ENCODE peak calls at places on chromosome 18, in seven cellular contexts. Y, H, D, W, Z, E and L are unnamed samples.

GRCh38 chr18:49933530-49933929 is 120.2 kb upstream of the ACAA2 start:
- DNase-seq in Y (no peak), H (no peak), D (peak), W (no peak), Z (peak), E (no peak), L (peak)

GRCh38 chr18:27713037-27713726 is 463.7 kb downstream of the CDH2 start:
- DNase-seq in Y (peak), H (no peak), D (no peak), W (no peak), Z (no peak), E (no peak), L (no peak)

GRCh38 chr18:61831071-61831470 is 61.7 kb downstream of the RNF152 start:
- DNase-seq in Y (peak), H (no peak), D (no peak), W (no peak), Z (no peak), E (no peak), L (no peak)

GRCh38 chr18:8984131-8984670 is 118.3 kb upstream of the NDUFV2 start:
- DNase-seq in Y (no peak), H (no peak), D (peak), W (no peak), Z (no peak), E (peak), L (no peak)

GRCh38 chr18:74522635-74523548 is 11.4 kb upstream of the CNDP1 start:
- DNase-seq in Y (no peak), H (no peak), D (no peak), W (no peak), Z (no peak), E (no peak), L (no peak)

GRCh38 chr18:27008575-27008974 is 143.1 kb upstream of the AQP4 start:
- DNase-seq in Y (no peak), H (no peak), D (peak), W (no peak), Z (no peak), E (no peak), L (no peak)

GRCh38 chr18:78623142-78623541 is 356.5 kb upstream of the SALL3 start:
- DNase-seq in Y (no peak), H (no peak), D (no peak), W (no peak), Z (no peak), E (no peak), L (no peak)

GRCh38 chr18:60209042-60209441 is 163.5 kb downstream of the MC4R start:
- DNase-seq in Y (no peak), H (no peak), D (no peak), W (no peak), Z (no peak), E (no peak), L (no peak)

GRCh38 chr18:9987355-9987754 is 73.5 kb downstream of the VAPA start:
- DNase-seq in Y (no peak), H (no peak), D (no peak), W (no peak), Z (no peak), E (no peak), L (no peak)

GRCh38 chr18:49949991-49950395 is 136.7 kb upstream of the ACAA2 start:
- DNase-seq in Y (no peak), H (no peak), D (no peak), W (no peak), Z (no peak), E (no peak), L (no peak)

GRCh38 chr18:72866901-72867701 is 686 bp downstream of the NETO1 start:
- DNase-seq in Y (peak), H (peak), D (no peak), W (no peak), Z (no peak), E (no peak), L (no peak)

GRCh38 chr18:63439334-63439733 is 17.1 kb upstream of the VPS4B start:
- DNase-seq in Y (peak), H (no peak), D (peak), W (no peak), Z (peak), E (no peak), L (peak)

GRCh38 chr18:58407649-58408407 is 221.1 kb downstream of the ALPK2 start:
- DNase-seq in Y (no peak), H (no peak), D (no peak), W (no peak), Z (no peak), E (no peak), L (no peak)

GRCh38 chr18:10973579-10974260 is 175.6 kb downstream of the PIEZO2 start:
- DNase-seq in Y (no peak), H (no peak), D (peak), W (no peak), Z (peak), E (no peak), L (peak)

GRCh38 chr18:48613589-48613988 is 74.8 kb downstream of the CTIF start:
- DNase-seq in Y (no peak), H (no peak), D (no peak), W (peak), Z (no peak), E (no peak), L (no peak)

GRCh38 chr18:58438984-58439311 is 189.9 kb downstream of the ALPK2 start:
- DNase-seq in Y (no peak), H (no peak), D (no peak), W (no peak), Z (no peak), E (no peak), L (no peak)

GRCh38 chr18:27685807-27686412 is 491.0 kb downstream of the CDH2 start:
- DNase-seq in Y (peak), H (no peak), D (peak), W (no peak), Z (peak), E (no peak), L (peak)

GRCh38 chr18:22817844-22818243 is 115.3 kb upstream of the RBBP8 start:
- DNase-seq in Y (no peak), H (no peak), D (peak), W (no peak), Z (no peak), E (no peak), L (peak)

GRCh38 chr18:11872479-11873136 is 21.4 kb downstream of the CHMP1B start:
- DNase-seq in Y (peak), H (no peak), D (peak), W (no peak), Z (peak), E (no peak), L (no peak)

GRCh38 chr18:23038712-23039111 is 96.6 kb upstream of the CABLES1 start:
- DNase-seq in Y (no peak), H (no peak), D (peak), W (no peak), Z (peak), E (peak), L (peak)

GRCh38 chr18:37294951-37295350 is 270.6 kb downstream of the CELF4 start:
- DNase-seq in Y (peak), H (no peak), D (peak), W (no peak), Z (peak), E (no peak), L (peak)

GRCh38 chr18:51513525-51513924 is 316.0 kb upstream of the MEX3C start:
- DNase-seq in Y (no peak), H (no peak), D (peak), W (no peak), Z (no peak), E (no peak), L (no peak)

GRCh38 chr18:41617592-41617991 is 337.4 kb upstream of the PIK3C3 start:
- DNase-seq in Y (no peak), H (no peak), D (no peak), W (no peak), Z (no peak), E (no peak), L (no peak)

DNA sequence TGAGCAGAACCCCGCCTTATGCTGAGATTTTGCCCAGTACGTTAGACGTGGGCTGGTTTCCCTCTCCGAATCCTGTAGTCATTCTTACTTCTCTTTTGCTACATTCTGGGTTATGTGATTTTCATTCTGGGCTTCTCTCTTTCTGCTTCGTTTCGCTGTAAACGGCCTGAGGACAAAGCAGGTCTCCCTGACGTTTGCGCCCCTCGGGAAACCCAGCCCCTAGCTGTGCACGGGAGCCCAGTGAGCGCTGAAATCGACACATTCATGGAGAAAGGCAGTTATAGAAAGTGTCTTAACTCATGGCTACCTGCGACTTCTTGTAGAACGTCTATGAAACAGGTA is 22.7 kb upstream of the MC5R start:
- DNase-seq in Y (no peak), H (no peak), D (no peak), W (no peak), Z (no peak), E (no peak), L (no peak)
- TF ChIP-seq CTCF in Y (no peak), H (no peak), D (no peak), W (no peak), Z (no peak), E (no peak), L (no peak)

DNA sequence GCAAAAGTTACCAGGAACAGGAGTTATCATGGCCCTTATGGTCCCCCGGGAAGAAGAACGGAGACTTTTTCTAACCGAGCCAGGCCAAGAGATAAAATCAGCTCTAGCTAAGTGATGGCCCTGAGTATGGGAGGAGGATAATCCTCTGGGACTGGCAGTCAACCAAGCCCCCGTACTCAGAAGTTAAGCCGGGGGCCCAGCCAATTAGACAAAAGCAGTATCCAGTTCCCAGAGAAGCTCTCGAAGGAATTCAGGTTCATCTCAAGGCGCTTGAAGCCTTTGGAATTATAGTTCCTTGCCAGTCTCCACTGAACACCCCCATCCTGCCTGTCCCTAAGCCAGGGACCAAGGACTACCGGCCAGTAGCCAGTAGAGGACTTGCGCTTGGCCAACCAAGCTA is 365.3 kb upstream of the TCF4 start:
- DNase-seq in Y (no peak), H (no peak), D (no peak), W (no peak), Z (no peak), E (no peak), L (no peak)
- H3K4me3 ChIP-seq in Y (no peak), H (no peak), D (no peak), W (no peak), Z (no peak), E (no peak), L (no peak)

DNA sequence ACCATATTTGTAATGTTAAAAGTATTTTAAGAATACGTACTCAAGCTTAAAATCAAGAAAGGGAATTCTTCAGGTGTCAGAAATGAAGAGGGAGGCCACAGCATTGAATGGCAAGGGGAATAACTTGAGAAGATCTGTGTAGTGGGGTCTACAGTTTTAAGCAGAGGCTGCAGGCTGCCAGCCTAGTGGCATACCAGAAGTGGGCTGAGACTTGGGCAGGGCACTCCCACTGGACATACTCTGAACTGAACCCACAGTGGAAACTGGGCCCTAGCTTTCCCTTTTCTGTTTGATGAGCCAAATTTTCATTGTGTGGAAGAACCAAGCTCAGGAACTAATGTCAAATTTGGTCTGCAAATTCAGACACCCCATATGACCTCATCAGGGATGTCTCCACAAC is 238.8 kb downstream of the PTPRM start:
- DNase-seq in Y (no peak), H (no peak), D (no peak), W (no peak), Z (no peak), E (no peak), L (no peak)
- TF ChIP-seq CTCF in Y (no peak), H (no peak), D (no peak), W (no peak), Z (no peak), E (no peak), L (no peak)

GRCh38 chr18:55442561-55442960 is 145.4 kb downstream of the TCF4 start:
- DNase-seq in Y (no peak), H (no peak), D (no peak), W (no peak), Z (no peak), E (no peak), L (no peak)
- H3K4me3 ChIP-seq in Y (no peak), H (no peak), D (no peak), W (no peak), Z (no peak), E (no peak), L (no peak)

GRCh38 chr18:24402209-24402785 is 4.7 kb upstream of the OSBPL1A start:
- DNase-seq in Y (no peak), H (no peak), D (no peak), W (no peak), Z (no peak), E (no peak), L (no peak)
- TF ChIP-seq CTCF in Y (no peak), H (no peak), D (peak), W (no peak), Z (no peak), E (peak), L (peak)

DNA sequence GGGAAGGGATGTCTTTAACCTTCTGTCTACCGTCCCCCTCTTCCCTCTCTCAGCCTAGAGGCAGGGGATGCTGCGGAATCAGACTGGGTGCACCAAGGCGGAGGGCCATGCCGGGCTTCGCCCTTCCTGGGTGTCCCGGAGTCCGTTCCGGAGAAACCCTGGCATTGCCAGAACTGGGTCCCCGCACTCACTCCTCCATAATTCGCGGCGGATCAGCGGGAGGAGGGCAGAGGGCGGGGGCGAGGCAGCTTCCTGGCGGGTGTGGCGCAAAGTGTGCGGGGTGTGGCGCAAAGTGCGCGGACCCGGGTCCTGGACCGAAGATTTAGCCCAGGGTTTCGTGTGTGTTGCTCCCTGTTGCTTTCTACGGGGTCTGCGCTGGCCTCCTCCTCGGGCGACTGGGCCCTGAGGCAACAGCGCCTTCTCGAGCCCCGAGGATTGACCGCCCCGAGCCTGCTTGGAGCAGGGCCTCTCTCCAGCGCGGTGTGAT is 12.4 kb upstream of the SKOR2 start:
- DNase-seq in Y (no peak), H (peak), D (no peak), W (no peak), Z (peak), E (no peak), L (no peak)
- H3K4me3 ChIP-seq in Y (peak), H (no peak), D (no peak), W (no peak), Z (peak), E (peak), L (peak)

GRCh38 chr18:21191596-21192307 is 50.3 kb upstream of the GREB1L start:
- DNase-seq in Y (peak), H (no peak), D (peak), W (no peak), Z (peak), E (no peak), L (peak)
- TF ChIP-seq CTCF in Y (peak), H (peak), D (peak), W (peak), Z (peak), E (peak), L (peak)